ENCODE peak calls at places on chromosome 2, in eight cellular contexts. One of them, this sample, is unnamed.
A peak's percentile ranks its signal among the peaks of the same experiment; 100 is the strongest.

GRCh38 chr2:158775273-158776027 is 19.7 kb upstream of the DAPL1 start:
- DNase-seq in right lobe of liver: no peak
- DNase-seq in effector memory CD4-positive, alpha-beta T cell: no peak
- DNase-seq in mesenchymal stem cell: no peak
- DNase-seq in BE2C: no peak
- DNase-seq in psoas muscle: no peak
- DNase-seq in transverse colon: no peak
- DNase-seq in CD8-positive, alpha-beta T cell: no peak
- DNase-seq in this sample: no peak

GRCh38 chr2:63712748-63713147 is 124.0 kb downstream of the MDH1 start:
- DNase-seq in CD8-positive, alpha-beta T cell: no peak
- DNase-seq in psoas muscle: peak; percentile 53
- DNase-seq in transverse colon: no peak
- DNase-seq in mesenchymal stem cell: peak; percentile 21
- DNase-seq in effector memory CD4-positive, alpha-beta T cell: no peak
- DNase-seq in right lobe of liver: no peak
- DNase-seq in BE2C: no peak
- DNase-seq in this sample: no peak

GRCh38 chr2:135162377-135162776 is 110.3 kb downstream of the RAB3GAP1 start:
- DNase-seq in right lobe of liver: no peak
- DNase-seq in BE2C: no peak
- DNase-seq in effector memory CD4-positive, alpha-beta T cell: no peak
- DNase-seq in transverse colon: no peak
- DNase-seq in mesenchymal stem cell: no peak
- DNase-seq in psoas muscle: no peak
- DNase-seq in CD8-positive, alpha-beta T cell: no peak
- DNase-seq in this sample: no peak

GRCh38 chr2:85400541-85400940 is 9.6 kb downstream of the CAPG start:
- DNase-seq in transverse colon: no peak
- DNase-seq in right lobe of liver: peak; percentile 31
- DNase-seq in BE2C: no peak
- DNase-seq in psoas muscle: no peak
- DNase-seq in CD8-positive, alpha-beta T cell: no peak
- DNase-seq in mesenchymal stem cell: no peak
- DNase-seq in effector memory CD4-positive, alpha-beta T cell: no peak
- DNase-seq in this sample: no peak

GRCh38 chr2:240466579-240467148 is 31.2 kb downstream of the GPC1 start:
- DNase-seq in right lobe of liver: peak; percentile 54
- DNase-seq in BE2C: peak; percentile 33
- DNase-seq in effector memory CD4-positive, alpha-beta T cell: no peak
- DNase-seq in mesenchymal stem cell: no peak
- DNase-seq in CD8-positive, alpha-beta T cell: peak; percentile 5
- DNase-seq in psoas muscle: peak; percentile 49
- DNase-seq in transverse colon: peak; percentile 5
- DNase-seq in this sample: peak; percentile 6

GRCh38 chr2:211455225-211455841 is 898.9 kb downstream of the CPS1 start:
- DNase-seq in mesenchymal stem cell: peak; percentile 50
- DNase-seq in effector memory CD4-positive, alpha-beta T cell: no peak
- DNase-seq in transverse colon: peak; percentile 11
- DNase-seq in CD8-positive, alpha-beta T cell: no peak
- DNase-seq in BE2C: peak; percentile 49
- DNase-seq in psoas muscle: no peak
- DNase-seq in right lobe of liver: no peak
- DNase-seq in this sample: peak; percentile 66

GRCh38 chr2:44137872-44138551 is 30.7 kb upstream of the PPM1B start:
- DNase-seq in BE2C: no peak
- DNase-seq in psoas muscle: no peak
- DNase-seq in effector memory CD4-positive, alpha-beta T cell: no peak
- DNase-seq in mesenchymal stem cell: no peak
- DNase-seq in right lobe of liver: no peak
- DNase-seq in transverse colon: no peak
- DNase-seq in CD8-positive, alpha-beta T cell: no peak
- DNase-seq in this sample: no peak

GRCh38 chr2:107585851-107586250 is 240.8 kb upstream of the RGPD4 start:
- DNase-seq in psoas muscle: no peak
- DNase-seq in effector memory CD4-positive, alpha-beta T cell: no peak
- DNase-seq in BE2C: no peak
- DNase-seq in mesenchymal stem cell: peak; percentile 43
- DNase-seq in CD8-positive, alpha-beta T cell: no peak
- DNase-seq in transverse colon: no peak
- DNase-seq in right lobe of liver: no peak
- DNase-seq in this sample: no peak

GRCh38 chr2:154338359-154338967 is 360.0 kb upstream of the KCNJ3 start:
- DNase-seq in transverse colon: no peak
- DNase-seq in mesenchymal stem cell: no peak
- DNase-seq in BE2C: no peak
- DNase-seq in CD8-positive, alpha-beta T cell: no peak
- DNase-seq in psoas muscle: no peak
- DNase-seq in right lobe of liver: no peak
- DNase-seq in effector memory CD4-positive, alpha-beta T cell: no peak
- DNase-seq in this sample: no peak

GRCh38 chr2:120736955-120737801 is 1.5 kb downstream of the GLI2 start:
- DNase-seq in transverse colon: no peak
- DNase-seq in CD8-positive, alpha-beta T cell: peak; percentile 7
- DNase-seq in right lobe of liver: no peak
- DNase-seq in BE2C: peak; percentile 44
- DNase-seq in effector memory CD4-positive, alpha-beta T cell: no peak
- DNase-seq in psoas muscle: peak; percentile 64
- DNase-seq in mesenchymal stem cell: peak; percentile 93
- DNase-seq in this sample: peak; percentile 91

DNA sequence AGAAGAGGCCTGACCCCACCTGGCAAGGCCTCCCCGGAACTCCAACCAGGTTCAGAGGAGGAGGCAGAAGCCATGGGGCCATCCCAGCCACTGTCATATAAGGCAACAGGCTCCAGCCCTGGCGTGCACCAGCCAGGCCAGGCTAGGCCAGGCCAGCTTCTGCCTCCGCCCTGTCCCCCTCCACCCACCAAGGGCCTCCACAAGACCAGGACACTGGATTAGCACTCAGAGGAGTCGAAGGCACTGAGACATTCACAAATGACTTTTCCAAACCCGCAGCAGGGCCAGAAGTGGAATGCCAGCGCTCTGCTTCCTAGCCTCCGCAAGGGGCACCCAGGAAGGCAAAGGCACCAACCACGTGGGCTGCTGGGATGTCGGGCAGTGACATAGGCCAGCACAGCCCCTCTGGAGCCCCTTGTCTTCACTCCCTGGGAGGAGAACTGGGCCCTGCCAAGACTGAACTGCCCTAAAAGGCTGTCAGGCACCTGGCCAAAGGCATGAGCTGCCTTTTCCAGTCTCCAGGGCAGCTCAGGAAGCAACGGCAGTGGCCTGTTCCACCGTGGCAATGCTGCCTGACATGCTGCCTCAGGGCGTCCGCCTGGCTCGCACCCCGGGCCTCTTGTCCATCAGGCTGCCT is 37.6 kb upstream of the SEMA4C start:
- DNase-seq in psoas muscle: peak; percentile 89
- DNase-seq in CD8-positive, alpha-beta T cell: no peak
- DNase-seq in BE2C: peak; percentile 37
- DNase-seq in mesenchymal stem cell: peak; percentile 53
- DNase-seq in transverse colon: peak; percentile 63
- DNase-seq in right lobe of liver: no peak
- DNase-seq in effector memory CD4-positive, alpha-beta T cell: no peak
- DNase-seq in this sample: no peak
- H3K4me3 ChIP-seq in psoas muscle: peak overlapping the region; percentile 28
- H3K4me3 ChIP-seq in CD8-positive, alpha-beta T cell: no peak overlapping the region
- H3K4me3 ChIP-seq in BE2C: no peak overlapping the region
- H3K4me3 ChIP-seq in mesenchymal stem cell: no peak overlapping the region
- H3K4me3 ChIP-seq in transverse colon: no peak overlapping the region
- H3K4me3 ChIP-seq in right lobe of liver: no peak overlapping the region
- H3K4me3 ChIP-seq in effector memory CD4-positive, alpha-beta T cell: no peak overlapping the region
- H3K4me3 ChIP-seq in this sample: no peak overlapping the region

GRCh38 chr2:27238976-27239375 is 21.8 kb downstream of the CAD start:
- DNase-seq in psoas muscle: peak; percentile 23
- DNase-seq in mesenchymal stem cell: no peak
- DNase-seq in transverse colon: no peak
- DNase-seq in effector memory CD4-positive, alpha-beta T cell: no peak
- DNase-seq in BE2C: no peak
- DNase-seq in CD8-positive, alpha-beta T cell: no peak
- DNase-seq in right lobe of liver: no peak
- DNase-seq in this sample: no peak

GRCh38 chr2:27240406-27240805 is 22.4 kb downstream of the SLC30A3 start:
- DNase-seq in effector memory CD4-positive, alpha-beta T cell: no peak
- DNase-seq in CD8-positive, alpha-beta T cell: no peak
- DNase-seq in transverse colon: no peak
- DNase-seq in mesenchymal stem cell: no peak
- DNase-seq in right lobe of liver: no peak
- DNase-seq in BE2C: no peak
- DNase-seq in psoas muscle: peak; percentile 22
- DNase-seq in this sample: no peak

GRCh38 chr2:27243391-27244130 is 19.3 kb downstream of the SLC30A3 start:
- DNase-seq in transverse colon: no peak
- DNase-seq in BE2C: no peak
- DNase-seq in mesenchymal stem cell: no peak
- DNase-seq in right lobe of liver: no peak
- DNase-seq in effector memory CD4-positive, alpha-beta T cell: no peak
- DNase-seq in psoas muscle: peak; percentile 29
- DNase-seq in CD8-positive, alpha-beta T cell: no peak
- DNase-seq in this sample: no peak

GRCh38 chr2:27242614-27242951 is 20.3 kb downstream of the SLC30A3 start:
- DNase-seq in right lobe of liver: no peak
- DNase-seq in BE2C: no peak
- DNase-seq in CD8-positive, alpha-beta T cell: no peak
- DNase-seq in mesenchymal stem cell: no peak
- DNase-seq in effector memory CD4-positive, alpha-beta T cell: no peak
- DNase-seq in psoas muscle: no peak
- DNase-seq in transverse colon: no peak
- DNase-seq in this sample: no peak

GRCh38 chr2:27241761-27242613 is 20.9 kb downstream of the SLC30A3 start:
- DNase-seq in transverse colon: no peak
- DNase-seq in psoas muscle: peak; percentile 37
- DNase-seq in right lobe of liver: no peak
- DNase-seq in effector memory CD4-positive, alpha-beta T cell: no peak
- DNase-seq in mesenchymal stem cell: no peak
- DNase-seq in CD8-positive, alpha-beta T cell: no peak
- DNase-seq in BE2C: no peak
- DNase-seq in this sample: no peak
- H3K36me3 ChIP-seq in transverse colon: no peaks in the 10 kb centered on the region
- H3K36me3 ChIP-seq in psoas muscle: peaks cover 4% of the 10 kb centered on the region
- H3K36me3 ChIP-seq in right lobe of liver: peaks cover 7% of the 10 kb centered on the region
- H3K36me3 ChIP-seq in effector memory CD4-positive, alpha-beta T cell: peaks cover 63% of the 10 kb centered on the region
- H3K36me3 ChIP-seq in mesenchymal stem cell: peaks cover 83% of the 10 kb centered on the region
- H3K36me3 ChIP-seq in CD8-positive, alpha-beta T cell: peaks cover 56% of the 10 kb centered on the region
- H3K36me3 ChIP-seq in BE2C: peaks cover 78% of the 10 kb centered on the region
- H3K36me3 ChIP-seq in this sample: peaks cover 78% of the 10 kb centered on the region

GRCh38 chr2:10278763-10279471 is 23.8 kb upstream of the HPCAL1 start:
- DNase-seq in psoas muscle: no peak
- DNase-seq in CD8-positive, alpha-beta T cell: no peak
- DNase-seq in mesenchymal stem cell: no peak
- DNase-seq in transverse colon: no peak
- DNase-seq in BE2C: no peak
- DNase-seq in right lobe of liver: no peak
- DNase-seq in effector memory CD4-positive, alpha-beta T cell: no peak
- DNase-seq in this sample: no peak

GRCh38 chr2:10274983-10275802 is 27.5 kb upstream of the HPCAL1 start:
- DNase-seq in transverse colon: no peak
- DNase-seq in effector memory CD4-positive, alpha-beta T cell: no peak
- DNase-seq in mesenchymal stem cell: no peak
- DNase-seq in CD8-positive, alpha-beta T cell: no peak
- DNase-seq in BE2C: no peak
- DNase-seq in psoas muscle: no peak
- DNase-seq in right lobe of liver: no peak
- DNase-seq in this sample: no peak

GRCh38 chr2:10278029-10278762 is 24.5 kb upstream of the HPCAL1 start:
- DNase-seq in right lobe of liver: peak; percentile 69
- DNase-seq in transverse colon: peak; percentile 39
- DNase-seq in effector memory CD4-positive, alpha-beta T cell: no peak
- DNase-seq in mesenchymal stem cell: peak; percentile 23
- DNase-seq in psoas muscle: peak; percentile 84
- DNase-seq in BE2C: no peak
- DNase-seq in CD8-positive, alpha-beta T cell: no peak
- DNase-seq in this sample: no peak

GRCh38 chr2:10277293-10278028 is 25.2 kb upstream of the HPCAL1 start:
- DNase-seq in BE2C: no peak
- DNase-seq in mesenchymal stem cell: no peak
- DNase-seq in right lobe of liver: no peak
- DNase-seq in effector memory CD4-positive, alpha-beta T cell: no peak
- DNase-seq in transverse colon: no peak
- DNase-seq in psoas muscle: peak; percentile 42
- DNase-seq in CD8-positive, alpha-beta T cell: no peak
- DNase-seq in this sample: no peak

GRCh38 chr2:10276481-10277292 is 26.0 kb upstream of the HPCAL1 start:
- DNase-seq in BE2C: no peak
- DNase-seq in transverse colon: no peak
- DNase-seq in mesenchymal stem cell: no peak
- DNase-seq in right lobe of liver: no peak
- DNase-seq in effector memory CD4-positive, alpha-beta T cell: no peak
- DNase-seq in CD8-positive, alpha-beta T cell: no peak
- DNase-seq in psoas muscle: peak; percentile 41
- DNase-seq in this sample: no peak
- H3K4me1 ChIP-seq in BE2C: no peaks in the 10 kb centered on the region
- H3K4me1 ChIP-seq in transverse colon: peaks cover 4% of the 10 kb centered on the region
- H3K4me1 ChIP-seq in mesenchymal stem cell: peaks cover 11% of the 10 kb centered on the region
- H3K4me1 ChIP-seq in right lobe of liver: no peaks in the 10 kb centered on the region
- H3K4me1 ChIP-seq in effector memory CD4-positive, alpha-beta T cell: peaks cover 3% of the 10 kb centered on the region
- H3K4me1 ChIP-seq in CD8-positive, alpha-beta T cell: peaks cover 10% of the 10 kb centered on the region
- H3K4me1 ChIP-seq in psoas muscle: no peaks in the 10 kb centered on the region
- H3K4me1 ChIP-seq in this sample: no peaks in the 10 kb centered on the region

GRCh38 chr2:55155764-55156221 is 76.3 kb downstream of the CLHC1 start:
- DNase-seq in psoas muscle: no peak
- DNase-seq in mesenchymal stem cell: peak; percentile 68
- DNase-seq in CD8-positive, alpha-beta T cell: no peak
- DNase-seq in transverse colon: no peak
- DNase-seq in effector memory CD4-positive, alpha-beta T cell: no peak
- DNase-seq in BE2C: no peak
- DNase-seq in right lobe of liver: no peak
- DNase-seq in this sample: no peak

GRCh38 chr2:55155206-55155605 is 76.9 kb downstream of the CLHC1 start:
- DNase-seq in right lobe of liver: no peak
- DNase-seq in psoas muscle: no peak
- DNase-seq in CD8-positive, alpha-beta T cell: no peak
- DNase-seq in effector memory CD4-positive, alpha-beta T cell: no peak
- DNase-seq in BE2C: no peak
- DNase-seq in mesenchymal stem cell: no peak
- DNase-seq in transverse colon: no peak
- DNase-seq in this sample: no peak

GRCh38 chr2:55154525-55155030 is 77.5 kb downstream of the CLHC1 start:
- DNase-seq in psoas muscle: no peak
- DNase-seq in right lobe of liver: no peak
- DNase-seq in effector memory CD4-positive, alpha-beta T cell: no peak
- DNase-seq in mesenchymal stem cell: no peak
- DNase-seq in transverse colon: no peak
- DNase-seq in CD8-positive, alpha-beta T cell: no peak
- DNase-seq in BE2C: no peak
- DNase-seq in this sample: no peak

GRCh38 chr2:55157474-55157884 is 74.6 kb downstream of the CLHC1 start:
- DNase-seq in psoas muscle: no peak
- DNase-seq in right lobe of liver: no peak
- DNase-seq in BE2C: no peak
- DNase-seq in CD8-positive, alpha-beta T cell: no peak
- DNase-seq in transverse colon: no peak
- DNase-seq in effector memory CD4-positive, alpha-beta T cell: no peak
- DNase-seq in mesenchymal stem cell: peak; percentile 56
- DNase-seq in this sample: no peak

DNA sequence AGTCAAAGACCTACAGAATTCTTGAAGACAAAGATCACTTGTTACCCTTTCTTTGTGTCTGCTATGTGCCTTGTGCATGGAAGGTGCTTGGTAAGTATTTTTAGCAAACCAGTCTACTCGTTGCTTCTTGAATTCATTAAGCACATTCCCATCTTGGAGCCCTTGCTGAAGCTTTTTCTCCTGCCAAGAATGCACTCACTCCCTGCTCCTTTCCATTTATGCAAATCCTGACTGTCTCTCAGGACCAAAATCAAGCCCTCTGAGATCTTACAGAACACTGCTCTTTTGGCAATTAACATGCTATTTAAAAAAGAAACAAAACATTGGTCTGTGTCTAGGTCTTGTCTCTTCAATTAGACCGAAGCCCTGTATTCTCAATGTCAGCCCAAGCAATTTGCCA is 75.8 kb downstream of the CLHC1 start:
- DNase-seq in effector memory CD4-positive, alpha-beta T cell: no peak
- DNase-seq in CD8-positive, alpha-beta T cell: no peak
- DNase-seq in BE2C: no peak
- DNase-seq in transverse colon: no peak
- DNase-seq in psoas muscle: no peak
- DNase-seq in mesenchymal stem cell: peak; percentile 53
- DNase-seq in right lobe of liver: no peak
- DNase-seq in this sample: no peak
- H3K4me3 ChIP-seq in effector memory CD4-positive, alpha-beta T cell: no peak overlapping the region
- H3K4me3 ChIP-seq in CD8-positive, alpha-beta T cell: no peak overlapping the region
- H3K4me3 ChIP-seq in BE2C: no peak overlapping the region
- H3K4me3 ChIP-seq in transverse colon: no peak overlapping the region
- H3K4me3 ChIP-seq in psoas muscle: no peak overlapping the region
- H3K4me3 ChIP-seq in mesenchymal stem cell: no peak overlapping the region
- H3K4me3 ChIP-seq in right lobe of liver: no peak overlapping the region
- H3K4me3 ChIP-seq in this sample: no peak overlapping the region

This sample was measured in HAP-1.